ENCODE peak calls at places on chromosomes 4 and X, in ten cellular contexts. K is neural progenitor cell; N is body of pancreas; M is prostate gland; X is IMR-90; T is A549; S is heart right ventricle; V is CD8-positive, alpha-beta memory T cell; W is GM12878; O is naive thymus-derived CD4-positive, alpha-beta T cell. J is an unnamed sample.
A peak's percentile ranks its signal among the peaks of the same experiment; 100 is the strongest.

GRCh38 chr4:20311863-20312262 is 60.2 kb downstream of the SLIT2 start:
- DNase-seq in K (no peak), N (no peak), M (no peak), X (peak; percentile 56), T (no peak), S (no peak), V (no peak), W (no peak), O (no peak), J (no peak)

GRCh38 chr4:140926672-140927071 is 170.5 kb upstream of the TBC1D9 start:
- DNase-seq in K (no peak), N (no peak), M (no peak), X (peak; percentile 45), T (no peak), S (no peak), V (no peak), W (no peak), O (no peak), J (no peak)

GRCh38 chr4:53885668-53886067 is 178.7 kb downstream of the CHIC2 start:
- DNase-seq in K (no peak), N (no peak), M (no peak), X (no peak), T (no peak), S (peak; percentile 47), V (no peak), W (no peak), O (no peak), J (no peak)

GRCh38 chr4:183450108-183450507 is 5.7 kb downstream of the CDKN2AIP start:
- DNase-seq in K (no peak), N (no peak), M (no peak), X (no peak), T (no peak), S (no peak), V (no peak), W (no peak), O (no peak), J (no peak)

GRCh38 chrX:155880586-155881157 is 473 bp upstream of the VAMP7 start:
- DNase-seq in K (no peak), N (no peak), M (no peak), X (no peak), T (no peak), S (no peak), V (no peak), W (no peak), O (no peak), J (no peak)

GRCh38 chr4:39469429-39470077 is 10.7 kb downstream of the LIAS start:
- DNase-seq in K (peak; percentile 76), N (peak; percentile 49), M (peak; percentile 31), X (peak; percentile 87), T (peak; percentile 41), S (peak; percentile 16), V (no peak), W (peak; percentile 48), O (peak; percentile 45), J (no peak)

GRCh38 chr4:113499696-113500095 is 261.8 kb downstream of the CAMK2D start:
- DNase-seq in K (no peak), N (peak; percentile 15), M (no peak), X (peak; percentile 94), T (no peak), S (no peak), V (no peak), W (no peak), O (no peak), J (no peak)

GRCh38 chr4:175371091-175371490 is 441.0 kb downstream of the GPM6A start:
- DNase-seq in K (no peak), N (no peak), M (no peak), X (no peak), T (no peak), S (no peak), V (no peak), W (no peak), O (no peak), J (no peak)

GRCh38 chr4:30727409-30727808 is 7.2 kb downstream of the PCDH7 start:
- DNase-seq in K (no peak), N (no peak), M (no peak), X (no peak), T (no peak), S (no peak), V (no peak), W (no peak), O (no peak), J (no peak)

GRCh38 chr4:30722916-30723270 is 2.7 kb downstream of the PCDH7 start:
- DNase-seq in K (peak; percentile 29), N (no peak), M (no peak), X (no peak), T (no peak), S (no peak), V (no peak), W (no peak), O (no peak), J (no peak)

GRCh38 chr4:30724217-30724616 is 4.0 kb downstream of the PCDH7 start:
- DNase-seq in K (no peak), N (no peak), M (no peak), X (no peak), T (no peak), S (no peak), V (no peak), W (no peak), O (no peak), J (no peak)

GRCh38 chr4:30726090-30726668 is 6.0 kb downstream of the PCDH7 start:
- DNase-seq in K (no peak), N (no peak), M (no peak), X (no peak), T (no peak), S (no peak), V (no peak), W (no peak), O (no peak), J (no peak)

DNA sequence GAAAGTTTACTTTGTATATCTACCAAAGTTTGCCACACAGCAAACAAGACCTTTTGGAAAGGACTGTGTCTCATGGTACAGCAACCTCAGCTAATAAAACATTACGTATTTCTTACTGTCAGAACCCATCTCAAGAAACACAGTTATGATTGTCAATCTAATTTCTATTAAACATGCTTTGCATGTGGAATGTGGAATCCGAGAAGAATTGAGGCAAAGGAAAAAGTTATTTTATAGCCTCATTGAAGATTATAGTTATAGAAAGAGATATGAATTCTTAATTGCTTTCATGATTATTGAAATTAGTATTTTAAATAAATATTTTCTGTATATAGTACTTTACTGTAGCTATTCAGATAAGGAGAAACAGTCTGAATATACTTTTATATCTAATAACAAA is 5.4 kb downstream of the PCDH7 start:
- DNase-seq in K (no peak), N (no peak), M (no peak), X (no peak), T (no peak), S (no peak), V (no peak), W (no peak), O (no peak), J (no peak)
- H3K4me3 ChIP-seq in K (no peak overlapping the region), N (no peak overlapping the region), M (no peak overlapping the region), X (peak overlapping the region; percentile 24), T (no peak overlapping the region), S (no peak overlapping the region), V (no peak overlapping the region), W (no peak overlapping the region), O (no peak overlapping the region), J (no peak overlapping the region)

GRCh38 chr4:77007358-77008230 is 58.0 kb downstream of the SEPTIN11 start:
- DNase-seq in K (no peak), N (no peak), M (no peak), X (peak; percentile 83), T (no peak), S (no peak), V (no peak), W (no peak), O (no peak), J (no peak)
- H3K4me1 ChIP-seq in K (peaks cover 14% of the 10 kb centered on the region), N (peaks cover 15% of the 10 kb centered on the region), M (peaks cover 10% of the 10 kb centered on the region), X (peaks cover 34% of the 10 kb centered on the region), T (no peaks in the 10 kb centered on the region), S (peaks cover 75% of the 10 kb centered on the region), V (peaks cover 42% of the 10 kb centered on the region), W (peaks cover 13% of the 10 kb centered on the region), O (peaks cover 15% of the 10 kb centered on the region), J (peaks cover 43% of the 10 kb centered on the region)

GRCh38 chrX:2928583-2929434 is at the start of gene ARSD:
- DNase-seq in K (peak; percentile 95), N (peak; percentile 98), M (peak; percentile 78), X (peak; percentile 86), T (peak; percentile 73), S (peak; percentile 87), V (peak; percentile 34), W (no peak), O (no peak), J (peak; percentile 56)

GRCh38 chrX:2931612-2932011 is 2.5 kb upstream of the ARSD start:
- DNase-seq in K (peak; percentile 21), N (no peak), M (no peak), X (no peak), T (no peak), S (no peak), V (no peak), W (no peak), O (no peak), J (no peak)

GRCh38 chrX:2926664-2927275 is 2.4 kb downstream of the ARSD start:
- DNase-seq in K (no peak), N (no peak), M (no peak), X (no peak), T (no peak), S (no peak), V (no peak), W (no peak), O (no peak), J (no peak)

GRCh38 chrX:2931155-2931554 is 2.0 kb upstream of the ARSD start:
- DNase-seq in K (no peak), N (no peak), M (no peak), X (no peak), T (no peak), S (no peak), V (no peak), W (no peak), O (no peak), J (no peak)

GRCh38 chrX:2928127-2928582 is 984 bp downstream of the ARSD start:
- DNase-seq in K (peak; percentile 85), N (peak; percentile 50), M (peak; percentile 10), X (peak; percentile 47), T (peak; percentile 52), S (peak; percentile 34), V (no peak), W (no peak), O (no peak), J (no peak)
- H3K4me3 ChIP-seq in K (peak overlapping the region; percentile 89), N (no peak overlapping the region), M (peak overlapping the region; percentile 59), X (peak overlapping the region; percentile 46), T (peak overlapping the region; percentile 94), S (no peak overlapping the region), V (no peak overlapping the region), W (no peak overlapping the region), O (no peak overlapping the region), J (no peak overlapping the region)

GRCh38 chr4:37934096-37934495 is 26.1 kb upstream of the PTTG2 start:
- DNase-seq in K (no peak), N (no peak), M (no peak), X (no peak), T (no peak), S (no peak), V (no peak), W (no peak), O (no peak), J (no peak)

GRCh38 chr4:37936889-37937498 is 23.2 kb upstream of the PTTG2 start:
- DNase-seq in K (no peak), N (no peak), M (peak; percentile 5), X (no peak), T (no peak), S (peak; percentile 72), V (no peak), W (no peak), O (no peak), J (no peak)

GRCh38 chr4:37934609-37935008 is 25.6 kb upstream of the PTTG2 start:
- DNase-seq in K (no peak), N (no peak), M (no peak), X (no peak), T (no peak), S (no peak), V (no peak), W (no peak), O (no peak), J (no peak)

GRCh38 chr4:37938208-37938607 is 22.0 kb upstream of the PTTG2 start:
- DNase-seq in K (no peak), N (no peak), M (no peak), X (no peak), T (no peak), S (no peak), V (no peak), W (no peak), O (no peak), J (no peak)

DNA sequence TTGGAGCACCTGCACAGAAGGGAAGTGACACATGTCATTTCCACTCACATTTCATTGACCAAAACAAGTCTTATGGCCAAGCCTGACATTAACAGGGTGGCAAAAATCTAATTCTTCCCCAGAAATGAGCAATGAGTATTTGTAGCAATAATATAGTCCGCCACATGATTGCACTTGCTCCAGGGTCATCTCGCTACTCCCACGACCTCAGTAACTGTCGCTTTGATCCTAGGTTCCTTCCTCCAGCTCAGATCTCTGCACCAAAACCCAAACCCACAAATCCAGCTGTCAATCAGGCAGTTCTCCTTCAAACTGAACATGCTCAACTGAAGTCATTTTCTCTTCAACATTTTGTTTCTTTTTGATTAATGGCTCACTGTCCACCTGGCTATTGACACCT is 25.2 kb upstream of the PTTG2 start:
- DNase-seq in K (no peak), N (no peak), M (no peak), X (no peak), T (no peak), S (no peak), V (no peak), W (no peak), O (no peak), J (no peak)
- H3K4me1 ChIP-seq in K (no peaks in the 10 kb centered on the region), N (no peaks in the 10 kb centered on the region), M (no peaks in the 10 kb centered on the region), X (no peaks in the 10 kb centered on the region), T (no peaks in the 10 kb centered on the region), S (no peaks in the 10 kb centered on the region), V (no peaks in the 10 kb centered on the region), W (no peaks in the 10 kb centered on the region), O (no peaks in the 10 kb centered on the region), J (no peaks in the 10 kb centered on the region)

J was measured in CD8-positive, alpha-beta T cell.